ENCODE peak calls at places on chromosomes 4 and X, in four cellular contexts. Q, W, C and N are unnamed samples. For H3K4me1, the result is how much of the 10 kb centered on the place peaks cover.

GRCh38 chr4:133464311-133464710 is 315.2 kb downstream of the PCDH10 start:
- DNase-seq in Q (no peak), W (no peak), C (no peak), N (no peak)

GRCh38 chrX:112931478-112931877 is 90.8 kb upstream of the AMOT start:
- DNase-seq in Q (no peak), W (no peak), C (no peak), N (no peak)

GRCh38 chr4:147793569-147793968 is 61.7 kb downstream of the ARHGAP10 start:
- DNase-seq in Q (no peak), W (no peak), C (no peak), N (no peak)

GRCh38 chr4:93396274-93396673 is 432.3 kb upstream of the ATOH1 start:
- DNase-seq in Q (no peak), W (no peak), C (no peak), N (no peak)

GRCh38 chr4:122602277-122603142 is 18.4 kb downstream of the IL21 start:
- DNase-seq in Q (no peak), W (no peak), C (no peak), N (no peak)

GRCh38 chr4:472881-473574 is 25.9 kb downstream of the ZNF721 start:
- DNase-seq in Q (no peak), W (no peak), C (no peak), N (no peak)

GRCh38 chr4:7653510-7654414 is 219.0 kb upstream of the PSAPL1 start:
- DNase-seq in Q (no peak), W (no peak), C (no peak), N (peak)

GRCh38 chr4:98262431-98262830 is 1.2 kb downstream of the RAP1GDS1 start:
- DNase-seq in Q (peak), W (no peak), C (no peak), N (no peak)

GRCh38 chrX:68751372-68751771 is 77.4 kb upstream of the EFNB1 start:
- DNase-seq in Q (no peak), W (no peak), C (no peak), N (no peak)

GRCh38 chr4:137531121-137531520 is 1.2 kb downstream of the PCDH18 start:
- DNase-seq in Q (no peak), W (no peak), C (no peak), N (no peak)

GRCh38 chr4:150572704-150573504 is 9.0 kb upstream of the MAB21L2 start:
- DNase-seq in Q (no peak), W (no peak), C (no peak), N (no peak)

GRCh38 chrX:14915596-14915995 is 42.4 kb downstream of the MOSPD2 start:
- DNase-seq in Q (no peak), W (no peak), C (no peak), N (no peak)

GRCh38 chrX:56766554-56767412 is 37.7 kb downstream of the NBDY start:
- DNase-seq in Q (peak), W (no peak), C (no peak), N (no peak)

GRCh38 chr4:1323635-1324442 is 23.2 kb upstream of the UVSSA start:
- DNase-seq in Q (no peak), W (no peak), C (no peak), N (no peak)

GRCh38 chrX:8413279-8413678 is 51.4 kb upstream of the VCX3B start:
- DNase-seq in Q (no peak), W (no peak), C (no peak), N (no peak)

GRCh38 chr4:15506464-15506863 is 36.8 kb downstream of the CC2D2A start:
- DNase-seq in Q (no peak), W (no peak), C (no peak), N (no peak)

GRCh38 chrX:12777670-12778069 is 13.5 kb upstream of the PRPS2 start:
- DNase-seq in Q (no peak), W (no peak), C (no peak), N (no peak)

GRCh38 chr4:152591361-152591760 is 55.5 kb upstream of the FBXW7 start:
- DNase-seq in Q (peak), W (no peak), C (peak), N (peak)

GRCh38 chrX:1202251-1202650 is 10.2 kb downstream of the CRLF2 start:
- DNase-seq in Q (no peak), W (no peak), C (no peak), N (peak)

GRCh38 chr4:153222790-153223417 is 18.7 kb downstream of the TRIM2 start:
- DNase-seq in Q (peak), W (peak), C (peak), N (peak)

GRCh38 chr4:76087007-76087769 is 12.7 kb downstream of the ART3 start:
- DNase-seq in Q (peak), W (no peak), C (peak), N (no peak)

GRCh38 chr4:32789026-32789608 is 2068.9 kb downstream of the PCDH7 start:
- DNase-seq in Q (no peak), W (no peak), C (no peak), N (no peak)

GRCh38 chr4:125140966-125141495 is 173.7 kb upstream of the FAT4 start:
- DNase-seq in Q (no peak), W (no peak), C (no peak), N (no peak)

GRCh38 chrX:153646620-153647373 is at the start of gene DUSP9:
- DNase-seq in Q (peak), W (no peak), C (no peak), N (peak)

GRCh38 chr4:152398060-152398459 is 137.8 kb downstream of the FBXW7 start:
- DNase-seq in Q (no peak), W (no peak), C (no peak), N (no peak)

GRCh38 chr4:136443006-136443405 is 1089.3 kb downstream of the PCDH18 start:
- DNase-seq in Q (no peak), W (no peak), C (no peak), N (no peak)

GRCh38 chr4:159540501-159540900 is 437.6 kb downstream of the RAPGEF2 start:
- DNase-seq in Q (no peak), W (no peak), C (no peak), N (no peak)

GRCh38 chr4:76665139-76665538 is 230.1 kb downstream of the SHROOM3 start:
- DNase-seq in Q (peak), W (no peak), C (no peak), N (no peak)

GRCh38 chr4:26081795-26082498 is 167.9 kb downstream of the SMIM20 start:
- DNase-seq in Q (no peak), W (no peak), C (no peak), N (no peak)

GRCh38 chrX:16212024-16212423 is 44.7 kb downstream of the MAGEB17 start:
- DNase-seq in Q (no peak), W (no peak), C (no peak), N (no peak)

GRCh38 chrX:101462892-101463291 is 22.4 kb upstream of the ARMCX4 start:
- DNase-seq in Q (no peak), W (no peak), C (no peak), N (no peak)

GRCh38 chr4:154686838-154687237 is 57.0 kb upstream of the LRAT start:
- DNase-seq in Q (no peak), W (no peak), C (no peak), N (no peak)

GRCh38 chr4:189202182-189202868 is 738.3 kb upstream of the FRG1 start:
- DNase-seq in Q (peak), W (peak), C (peak), N (peak)

GRCh38 chr4:21948347-21949072 is at the start of gene KCNIP4:
- DNase-seq in Q (no peak), W (no peak), C (no peak), N (peak)

GRCh38 chr4:141020801-141021261 is 112.4 kb downstream of the RNF150 start:
- DNase-seq in Q (no peak), W (no peak), C (no peak), N (no peak)

GRCh38 chr4:148261861-148262260 is 180.4 kb downstream of the NR3C2 start:
- DNase-seq in Q (no peak), W (no peak), C (no peak), N (no peak)

GRCh38 chr4:177484613-177485021 is 42.4 kb upstream of the AGA start:
- DNase-seq in Q (no peak), W (no peak), C (no peak), N (no peak)

GRCh38 chr4:141768954-141769353 is 132.6 kb downstream of the IL15 start:
- DNase-seq in Q (no peak), W (no peak), C (no peak), N (no peak)

GRCh38 chr4:77155631-77156345 is 1.2 kb upstream of the CCNG2 start:
- DNase-seq in Q (no peak), W (no peak), C (no peak), N (no peak)

GRCh38 chrX:40088803-40089540 is 8.8 kb downstream of the BCOR start:
- DNase-seq in Q (no peak), W (no peak), C (no peak), N (no peak)
- H3K4me1 ChIP-seq in Q (under half), W (half or more), C (half or more), N (under half)

DNA sequence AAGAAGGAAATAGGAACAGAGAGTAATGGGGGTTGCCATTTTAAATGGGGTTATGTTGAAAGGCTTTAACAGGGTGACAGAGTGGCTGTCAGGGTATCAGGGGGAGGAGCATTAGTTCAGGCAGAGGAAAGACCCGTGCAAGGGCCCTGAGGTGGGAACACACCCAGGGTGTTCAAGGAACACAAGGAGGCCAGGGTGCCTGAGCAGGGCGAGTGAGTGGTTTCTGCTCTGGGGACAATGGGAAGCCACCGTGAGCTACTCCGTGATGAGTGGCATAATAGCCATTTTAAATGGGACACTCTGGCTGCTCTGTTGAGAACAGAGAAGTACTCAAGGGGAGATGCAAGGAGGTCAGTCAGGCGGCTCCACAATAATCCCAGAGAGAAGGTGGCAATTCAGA is 4.5 kb downstream of the EVC2 start:
- DNase-seq in Q (no peak), W (no peak), C (no peak), N (no peak)
- H3K4me1 ChIP-seq in Q (under half), W (under half), C (under half), N (under half)

GRCh38 chr4:168900080-168900479 is 110.0 kb downstream of the CBR4 start:
- DNase-seq in Q (no peak), W (peak), C (peak), N (peak)
- H3K4me1 ChIP-seq in Q (under half), W (under half), C (under half), N (under half)

GRCh38 chr4:23884731-23885130 is 5.1 kb downstream of the PPARGC1A start:
- DNase-seq in Q (no peak), W (no peak), C (no peak), N (no peak)
- H3K4me1 ChIP-seq in Q (under half), W (under half), C (half or more), N (under half)